ENCODE peak calls at places on chromosomes 6 and 20, in nine cellular contexts. One of them, this sample, is unnamed.

GRCh38 chr6:51005779-51006178 is 187.1 kb downstream of the TFAP2B start:
- DNase-seq in adrenal gland: no peak
- DNase-seq in retinal pigment epithelial cell: no peak
- DNase-seq in GM06990: no peak
- DNase-seq in heart right ventricle: no peak
- DNase-seq in SK-N-SH: no peak
- DNase-seq in HCT116: no peak
- DNase-seq in DND-41: no peak
- DNase-seq in A549: no peak
- DNase-seq in this sample: no peak

GRCh38 chr20:47206962-47207641 is 149.4 kb downstream of the ZMYND8 start:
- DNase-seq in adrenal gland: peak; percentile 38
- DNase-seq in retinal pigment epithelial cell: no peak
- DNase-seq in GM06990: no peak
- DNase-seq in heart right ventricle: no peak
- DNase-seq in SK-N-SH: no peak
- DNase-seq in HCT116: no peak
- DNase-seq in DND-41: no peak
- DNase-seq in A549: no peak
- DNase-seq in this sample: no peak

GRCh38 chr20:47117789-47118188 is 223.1 kb downstream of the EYA2 start:
- DNase-seq in adrenal gland: no peak
- DNase-seq in retinal pigment epithelial cell: no peak
- DNase-seq in GM06990: no peak
- DNase-seq in heart right ventricle: no peak
- DNase-seq in SK-N-SH: no peak
- DNase-seq in HCT116: no peak
- DNase-seq in DND-41: no peak
- DNase-seq in A549: no peak
- DNase-seq in this sample: peak; percentile 44

GRCh38 chr20:60725311-60725906 is 526.7 kb upstream of the CDH4 start:
- DNase-seq in adrenal gland: no peak
- DNase-seq in retinal pigment epithelial cell: no peak
- DNase-seq in GM06990: no peak
- DNase-seq in heart right ventricle: no peak
- DNase-seq in SK-N-SH: no peak
- DNase-seq in HCT116: no peak
- DNase-seq in DND-41: no peak
- DNase-seq in A549: no peak
- DNase-seq in this sample: no peak

GRCh38 chr20:62344782-62345181 is 22.3 kb downstream of the LAMA5 start:
- DNase-seq in adrenal gland: no peak
- DNase-seq in retinal pigment epithelial cell: no peak
- DNase-seq in GM06990: no peak
- DNase-seq in heart right ventricle: no peak
- DNase-seq in SK-N-SH: no peak
- DNase-seq in HCT116: no peak
- DNase-seq in DND-41: no peak
- DNase-seq in A549: no peak
- DNase-seq in this sample: no peak

GRCh38 chr20:62651285-62652021 is 9.2 kb downstream of the SLCO4A1 start:
- DNase-seq in adrenal gland: peak; percentile 83
- DNase-seq in retinal pigment epithelial cell: no peak
- DNase-seq in GM06990: peak; percentile 81
- DNase-seq in heart right ventricle: peak; percentile 43
- DNase-seq in SK-N-SH: peak; percentile 92
- DNase-seq in HCT116: no peak
- DNase-seq in DND-41: no peak
- DNase-seq in A549: no peak
- DNase-seq in this sample: no peak

GRCh38 chr6:84462697-84463096 is 235.3 kb upstream of the CEP162 start:
- DNase-seq in adrenal gland: no peak
- DNase-seq in retinal pigment epithelial cell: no peak
- DNase-seq in GM06990: no peak
- DNase-seq in heart right ventricle: no peak
- DNase-seq in SK-N-SH: no peak
- DNase-seq in HCT116: no peak
- DNase-seq in DND-41: no peak
- DNase-seq in A549: no peak
- DNase-seq in this sample: peak; percentile 76

GRCh38 chr20:4835244-4836177 is 113.8 kb downstream of the PRND start:
- DNase-seq in adrenal gland: peak; percentile 64
- DNase-seq in retinal pigment epithelial cell: no peak
- DNase-seq in GM06990: no peak
- DNase-seq in heart right ventricle: peak; percentile 60
- DNase-seq in SK-N-SH: no peak
- DNase-seq in HCT116: no peak
- DNase-seq in DND-41: no peak
- DNase-seq in A549: no peak
- DNase-seq in this sample: peak; percentile 76

GRCh38 chr6:127100510-127101140 is 17.8 kb upstream of the RSPO3 start:
- DNase-seq in adrenal gland: no peak
- DNase-seq in retinal pigment epithelial cell: no peak
- DNase-seq in GM06990: no peak
- DNase-seq in heart right ventricle: no peak
- DNase-seq in SK-N-SH: no peak
- DNase-seq in HCT116: no peak
- DNase-seq in DND-41: no peak
- DNase-seq in A549: peak; percentile 69
- DNase-seq in this sample: peak; percentile 42

GRCh38 chr20:16761305-16761829 is 13.2 kb downstream of the OTOR start:
- DNase-seq in adrenal gland: peak; percentile 38
- DNase-seq in retinal pigment epithelial cell: peak; percentile 39
- DNase-seq in GM06990: no peak
- DNase-seq in heart right ventricle: peak; percentile 38
- DNase-seq in SK-N-SH: peak; percentile 53
- DNase-seq in HCT116: peak; percentile 74
- DNase-seq in DND-41: peak; percentile 31
- DNase-seq in A549: peak; percentile 83
- DNase-seq in this sample: peak; percentile 67

GRCh38 chr6:38933426-38933825 is 115.2 kb upstream of the GLP1R start:
- DNase-seq in adrenal gland: no peak
- DNase-seq in retinal pigment epithelial cell: no peak
- DNase-seq in GM06990: no peak
- DNase-seq in heart right ventricle: no peak
- DNase-seq in SK-N-SH: peak; percentile 27
- DNase-seq in HCT116: peak; percentile 22
- DNase-seq in DND-41: no peak
- DNase-seq in A549: peak; percentile 20
- DNase-seq in this sample: peak; percentile 9

GRCh38 chr20:5730131-5730530 is 20.1 kb upstream of the SHLD1 start:
- DNase-seq in adrenal gland: no peak
- DNase-seq in retinal pigment epithelial cell: no peak
- DNase-seq in GM06990: no peak
- DNase-seq in heart right ventricle: no peak
- DNase-seq in SK-N-SH: no peak
- DNase-seq in HCT116: no peak
- DNase-seq in DND-41: no peak
- DNase-seq in A549: no peak
- DNase-seq in this sample: no peak

GRCh38 chr20:8943638-8944037 is 125.2 kb upstream of the PLCB4 start:
- DNase-seq in adrenal gland: no peak
- DNase-seq in retinal pigment epithelial cell: no peak
- DNase-seq in GM06990: no peak
- DNase-seq in heart right ventricle: no peak
- DNase-seq in SK-N-SH: no peak
- DNase-seq in HCT116: no peak
- DNase-seq in DND-41: no peak
- DNase-seq in A549: no peak
- DNase-seq in this sample: no peak

GRCh38 chr6:144634371-144634770 is 349.2 kb downstream of the UTRN start:
- DNase-seq in adrenal gland: no peak
- DNase-seq in retinal pigment epithelial cell: no peak
- DNase-seq in GM06990: no peak
- DNase-seq in heart right ventricle: no peak
- DNase-seq in SK-N-SH: no peak
- DNase-seq in HCT116: no peak
- DNase-seq in DND-41: no peak
- DNase-seq in A549: no peak
- DNase-seq in this sample: no peak

GRCh38 chr6:100202417-100203194 is 208.6 kb upstream of the MCHR2 start:
- DNase-seq in adrenal gland: no peak
- DNase-seq in retinal pigment epithelial cell: peak; percentile 98
- DNase-seq in GM06990: no peak
- DNase-seq in heart right ventricle: no peak
- DNase-seq in SK-N-SH: no peak
- DNase-seq in HCT116: peak; percentile 77
- DNase-seq in DND-41: no peak
- DNase-seq in A549: peak; percentile 83
- DNase-seq in this sample: peak; percentile 96

GRCh38 chr6:1596088-1596852 is 13.4 kb upstream of the FOXC1 start:
- DNase-seq in adrenal gland: peak; percentile 60
- DNase-seq in retinal pigment epithelial cell: no peak
- DNase-seq in GM06990: no peak
- DNase-seq in heart right ventricle: peak; percentile 61
- DNase-seq in SK-N-SH: peak; percentile 91
- DNase-seq in HCT116: no peak
- DNase-seq in DND-41: peak; percentile 69
- DNase-seq in A549: peak; percentile 43
- DNase-seq in this sample: peak; percentile 50

GRCh38 chr20:33874129-33874528 is 63.0 kb downstream of the CHMP4B start:
- DNase-seq in adrenal gland: no peak
- DNase-seq in retinal pigment epithelial cell: no peak
- DNase-seq in GM06990: no peak
- DNase-seq in heart right ventricle: no peak
- DNase-seq in SK-N-SH: no peak
- DNase-seq in HCT116: no peak
- DNase-seq in DND-41: no peak
- DNase-seq in A549: no peak
- DNase-seq in this sample: no peak

GRCh38 chr20:21508230-21509078 is 5.4 kb downstream of the NKX2-2 start:
- DNase-seq in adrenal gland: no peak
- DNase-seq in retinal pigment epithelial cell: no peak
- DNase-seq in GM06990: no peak
- DNase-seq in heart right ventricle: no peak
- DNase-seq in SK-N-SH: peak; percentile 20
- DNase-seq in HCT116: no peak
- DNase-seq in DND-41: no peak
- DNase-seq in A549: no peak
- DNase-seq in this sample: no peak

GRCh38 chr6:128112494-128112893 is 211.6 kb upstream of the THEMIS start:
- DNase-seq in adrenal gland: no peak
- DNase-seq in retinal pigment epithelial cell: no peak
- DNase-seq in GM06990: no peak
- DNase-seq in heart right ventricle: no peak
- DNase-seq in SK-N-SH: no peak
- DNase-seq in HCT116: no peak
- DNase-seq in DND-41: no peak
- DNase-seq in A549: no peak
- DNase-seq in this sample: peak; percentile 14
- H3K4me3 ChIP-seq in adrenal gland: no peak overlapping the region
- H3K4me3 ChIP-seq in retinal pigment epithelial cell: no peak overlapping the region
- H3K4me3 ChIP-seq in GM06990: no peak overlapping the region
- H3K4me3 ChIP-seq in heart right ventricle: no peak overlapping the region
- H3K4me3 ChIP-seq in SK-N-SH: no peak overlapping the region
- H3K4me3 ChIP-seq in HCT116: no peak overlapping the region
- H3K4me3 ChIP-seq in DND-41: no peak overlapping the region
- H3K4me3 ChIP-seq in A549: no peak overlapping the region
- H3K4me3 ChIP-seq in this sample: no peak overlapping the region

GRCh38 chr20:42193119-42193518 is 574.9 kb upstream of the CHD6 start:
- DNase-seq in adrenal gland: no peak
- DNase-seq in retinal pigment epithelial cell: no peak
- DNase-seq in GM06990: no peak
- DNase-seq in heart right ventricle: no peak
- DNase-seq in SK-N-SH: no peak
- DNase-seq in HCT116: no peak
- DNase-seq in DND-41: no peak
- DNase-seq in A549: no peak
- DNase-seq in this sample: no peak

GRCh38 chr20:42192321-42192720 is 574.1 kb upstream of the CHD6 start:
- DNase-seq in adrenal gland: no peak
- DNase-seq in retinal pigment epithelial cell: no peak
- DNase-seq in GM06990: no peak
- DNase-seq in heart right ventricle: no peak
- DNase-seq in SK-N-SH: no peak
- DNase-seq in HCT116: no peak
- DNase-seq in DND-41: no peak
- DNase-seq in A549: no peak
- DNase-seq in this sample: no peak

DNA sequence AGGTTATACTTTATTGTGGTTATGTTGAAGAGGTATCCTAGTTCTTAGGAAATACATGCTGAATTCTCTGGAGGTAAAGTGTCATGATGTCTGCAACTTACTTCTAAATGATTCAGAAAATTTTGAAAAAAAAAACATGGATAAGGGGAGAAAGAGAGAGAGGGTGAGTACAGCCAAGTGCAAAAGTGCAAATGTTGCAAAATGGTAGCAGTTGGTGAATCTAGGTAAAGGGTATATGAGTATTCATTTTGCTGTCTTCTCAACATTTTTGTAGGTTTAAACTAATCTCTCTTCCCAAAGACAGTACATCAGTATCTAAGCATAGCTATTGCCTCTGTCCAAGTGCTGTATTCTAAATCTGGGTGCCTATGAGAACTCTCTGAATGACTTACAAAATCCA is 579.4 kb upstream of the CHD6 start:
- DNase-seq in adrenal gland: no peak
- DNase-seq in retinal pigment epithelial cell: no peak
- DNase-seq in GM06990: no peak
- DNase-seq in heart right ventricle: no peak
- DNase-seq in SK-N-SH: no peak
- DNase-seq in HCT116: no peak
- DNase-seq in DND-41: no peak
- DNase-seq in A549: no peak
- DNase-seq in this sample: no peak
- TF ChIP-seq CTCF in adrenal gland: no peak
- TF ChIP-seq CTCF in retinal pigment epithelial cell: no peak
- TF ChIP-seq CTCF in GM06990: no peak
- TF ChIP-seq CTCF in heart right ventricle: no peak
- TF ChIP-seq CTCF in SK-N-SH: no peak
- TF ChIP-seq CTCF in HCT116: no peak
- TF ChIP-seq CTCF in DND-41: no peak
- TF ChIP-seq CTCF in A549: no peak
- TF ChIP-seq CTCF in this sample: no peak

GRCh38 chr6:5234869-5235268 is 25.9 kb downstream of the LYRM4 start:
- DNase-seq in adrenal gland: no peak
- DNase-seq in retinal pigment epithelial cell: no peak
- DNase-seq in GM06990: no peak
- DNase-seq in heart right ventricle: no peak
- DNase-seq in SK-N-SH: no peak
- DNase-seq in HCT116: no peak
- DNase-seq in DND-41: no peak
- DNase-seq in A549: no peak
- DNase-seq in this sample: no peak
- H3K4me3 ChIP-seq in adrenal gland: no peak overlapping the region
- H3K4me3 ChIP-seq in retinal pigment epithelial cell: no peak overlapping the region
- H3K4me3 ChIP-seq in GM06990: no peak overlapping the region
- H3K4me3 ChIP-seq in heart right ventricle: no peak overlapping the region
- H3K4me3 ChIP-seq in SK-N-SH: no peak overlapping the region
- H3K4me3 ChIP-seq in HCT116: no peak overlapping the region
- H3K4me3 ChIP-seq in DND-41: no peak overlapping the region
- H3K4me3 ChIP-seq in A549: no peak overlapping the region
- H3K4me3 ChIP-seq in this sample: no peak overlapping the region

DNA sequence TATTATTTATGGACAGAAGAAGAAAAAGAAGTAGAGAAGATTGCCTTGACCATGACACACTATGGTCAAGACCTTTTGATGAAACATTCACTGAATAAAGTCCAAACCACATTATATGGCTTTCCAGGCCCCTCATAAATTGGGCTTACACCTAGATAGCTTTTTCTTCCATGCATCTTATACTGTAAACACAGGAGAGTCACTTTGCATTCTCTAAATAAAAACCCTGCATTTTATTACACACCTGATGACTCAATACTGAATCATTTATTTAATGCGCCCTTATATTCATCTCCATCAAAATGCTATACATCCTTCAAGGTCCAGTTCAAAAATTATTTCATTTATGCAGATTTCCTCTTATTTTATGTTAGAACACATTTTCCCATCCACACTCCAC is 78.0 kb downstream of the COL21A1 start:
- DNase-seq in adrenal gland: no peak
- DNase-seq in retinal pigment epithelial cell: no peak
- DNase-seq in GM06990: no peak
- DNase-seq in heart right ventricle: no peak
- DNase-seq in SK-N-SH: no peak
- DNase-seq in HCT116: no peak
- DNase-seq in DND-41: no peak
- DNase-seq in A549: no peak
- DNase-seq in this sample: no peak
- TF ChIP-seq CTCF in adrenal gland: no peak
- TF ChIP-seq CTCF in retinal pigment epithelial cell: no peak
- TF ChIP-seq CTCF in GM06990: no peak
- TF ChIP-seq CTCF in heart right ventricle: no peak
- TF ChIP-seq CTCF in SK-N-SH: no peak
- TF ChIP-seq CTCF in HCT116: no peak
- TF ChIP-seq CTCF in DND-41: no peak
- TF ChIP-seq CTCF in A549: no peak
- TF ChIP-seq CTCF in this sample: no peak